ENCODE peak calls at places on chromosomes 5 and 9, in four cellular contexts. Q is Panc1, F is cardiac muscle cell, N is fibroblast of mammary gland. X is an unnamed sample.

GRCh38 chr9:38145526-38146053 is 76.6 kb upstream of the SHB start:
- DNase-seq in Q (no peak), F (no peak), N (no peak), X (no peak)

GRCh38 chr5:72000707-72001106 is 106.6 kb upstream of the MAP1B start:
- DNase-seq in Q (no peak), F (no peak), N (no peak), X (no peak)

GRCh38 chr5:136166909-136167308 is 26.1 kb downstream of the SMIM32 start:
- DNase-seq in Q (no peak), F (no peak), N (no peak), X (no peak)

GRCh38 chr5:72363146-72363802 is 43.1 kb downstream of the PTCD2 start:
- DNase-seq in Q (no peak), F (no peak), N (peak; percentile 81), X (peak; percentile 80)

GRCh38 chr9:91659529-91660294 is 236.1 kb upstream of the NFIL3 start:
- DNase-seq in Q (no peak), F (peak; percentile 45), N (peak; percentile 28), X (no peak)

GRCh38 chr9:79264511-79265448 is 307.0 kb upstream of the TLE4 start:
- DNase-seq in Q (no peak), F (no peak), N (no peak), X (no peak)

GRCh38 chr5:5150667-5151066 is 10.5 kb downstream of the ADAMTS16 start:
- DNase-seq in Q (no peak), F (no peak), N (no peak), X (no peak)

GRCh38 chr5:110544603-110545002 is 181.9 kb downstream of the TMEM232 start:
- DNase-seq in Q (no peak), F (no peak), N (no peak), X (no peak)

GRCh38 chr5:138186002-138186447 is 7.1 kb downstream of the KIF20A start:
- DNase-seq in Q (no peak), F (no peak), N (no peak), X (no peak)

GRCh38 chr5:96933764-96934163 is 2.1 kb upstream of the LNPEP start:
- DNase-seq in Q (no peak), F (no peak), N (no peak), X (no peak)

GRCh38 chr5:88792144-88792840 is 90.7 kb downstream of the MEF2C start:
- DNase-seq in Q (no peak), F (no peak), N (peak; percentile 48), X (no peak)

GRCh38 chr5:75037106-75037505 is 15.3 kb downstream of the GCNT4 start:
- DNase-seq in Q (no peak), F (no peak), N (peak; percentile 83), X (peak; percentile 77)

DNA sequence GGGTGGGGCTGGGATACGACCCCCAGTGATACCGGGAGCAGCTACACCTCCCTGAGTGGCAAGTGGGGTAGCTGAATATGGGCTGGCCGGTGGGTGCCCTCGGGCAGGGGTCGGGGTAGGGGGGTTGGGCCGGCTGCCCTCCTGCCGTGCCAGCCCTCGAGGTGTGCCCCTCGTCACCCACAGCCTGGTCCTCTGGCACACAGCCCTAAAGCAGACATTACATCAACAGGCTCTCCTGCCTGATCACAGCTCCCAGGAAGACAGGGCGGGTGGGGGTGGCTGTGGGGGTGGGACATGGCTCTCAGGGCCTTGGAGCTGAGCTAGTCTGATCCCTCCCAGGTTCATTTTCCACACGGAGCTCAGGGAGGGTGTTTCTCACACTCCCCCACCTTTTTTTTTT is 23.2 kb downstream of the FBXW5 start:
- DNase-seq in Q (no peak), F (no peak), N (no peak), X (no peak)
- H3K4me3 ChIP-seq in Q (no peak overlapping the region), F (no peak overlapping the region), N (no peak overlapping the region), X (no peak overlapping the region)

DNA sequence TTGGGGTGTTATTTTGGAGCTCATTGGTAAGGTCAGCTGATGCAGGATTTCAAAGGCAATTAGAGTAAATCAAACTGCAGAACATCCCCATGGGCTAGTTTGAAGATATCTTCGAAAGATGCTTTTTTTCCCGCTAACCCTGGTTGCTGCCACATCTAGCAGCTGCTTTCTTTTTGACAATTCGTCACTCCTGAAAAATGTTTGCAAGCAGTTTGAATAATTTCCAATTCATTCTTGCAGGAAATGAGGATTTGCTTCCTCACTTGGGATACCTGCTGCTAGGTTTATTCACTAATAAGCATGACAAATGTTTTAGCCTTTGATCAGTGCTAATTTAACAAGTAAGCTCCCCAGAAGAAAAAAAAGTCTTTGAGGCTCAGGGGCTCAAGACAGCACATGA is 649.6 kb upstream of the RORB start:
- DNase-seq in Q (no peak), F (no peak), N (no peak), X (no peak)
- H3K4me3 ChIP-seq in Q (no peak overlapping the region), F (no peak overlapping the region), N (no peak overlapping the region), X (no peak overlapping the region)

GRCh38 chr5:107805819-107806218 is 135.1 kb upstream of the EFNA5 start:
- DNase-seq in Q (no peak), F (no peak), N (no peak), X (no peak)
- H3K4me3 ChIP-seq in Q (no peak overlapping the region), F (no peak overlapping the region), N (no peak overlapping the region), X (no peak overlapping the region)

GRCh38 chr5:59807806-59808205 is 85.7 kb downstream of the PDE4D start:
- DNase-seq in Q (no peak), F (no peak), N (no peak), X (no peak)

GRCh38 chr5:59813761-59814562 is 79.6 kb downstream of the PDE4D start:
- DNase-seq in Q (peak; percentile 55), F (peak; percentile 63), N (peak; percentile 68), X (no peak)

GRCh38 chr5:59814563-59814872 is 79.0 kb downstream of the PDE4D start:
- DNase-seq in Q (no peak), F (no peak), N (no peak), X (no peak)

DNA sequence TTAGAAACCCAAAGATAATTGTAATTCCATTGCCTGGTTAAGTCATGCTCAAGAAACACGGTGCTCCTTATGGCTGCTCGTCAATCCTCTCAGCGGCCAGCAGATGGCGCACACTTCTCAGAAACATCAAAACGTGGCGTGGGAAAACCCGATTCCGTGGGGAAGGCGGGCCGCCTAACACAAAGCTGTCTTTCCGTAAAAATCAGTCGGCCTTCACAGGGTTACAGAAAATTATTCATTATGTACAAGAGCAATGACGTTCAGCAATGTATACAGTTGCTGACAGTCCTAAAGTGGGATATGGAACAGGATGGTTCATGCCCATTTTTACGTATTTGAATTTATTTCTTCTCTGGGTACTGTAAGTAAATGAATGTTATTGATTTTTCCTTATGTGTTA is 83.5 kb downstream of the PDE4D start:
- DNase-seq in Q (no peak), F (peak; percentile 70), N (peak; percentile 73), X (no peak)
- H3K4me3 ChIP-seq in Q (no peak overlapping the region), F (no peak overlapping the region), N (no peak overlapping the region), X (no peak overlapping the region)

GRCh38 chr9:131272212-131272611 is 4.1 kb downstream of the FAM78A start:
- DNase-seq in Q (no peak), F (no peak), N (no peak), X (no peak)

GRCh38 chr9:131273146-131273545 is 3.2 kb downstream of the FAM78A start:
- DNase-seq in Q (no peak), F (no peak), N (no peak), X (no peak)

GRCh38 chr9:131273791-131274673 is 2.3 kb downstream of the FAM78A start:
- DNase-seq in Q (no peak), F (no peak), N (no peak), X (no peak)

GRCh38 chr9:131270171-131271015 is 5.9 kb downstream of the FAM78A start:
- DNase-seq in Q (no peak), F (no peak), N (no peak), X (no peak)

GRCh38 chr9:131271506-131271931 is 4.8 kb downstream of the FAM78A start:
- DNase-seq in Q (no peak), F (no peak), N (no peak), X (no peak)
- H3K4me3 ChIP-seq in Q (no peak overlapping the region), F (no peak overlapping the region), N (no peak overlapping the region), X (no peak overlapping the region)

GRCh38 chr5:14036514-14036913 is 92.0 kb upstream of the DNAH5 start:
- DNase-seq in Q (no peak), F (no peak), N (peak; percentile 65), X (no peak)

GRCh38 chr5:14038341-14038959 is 94.0 kb upstream of the DNAH5 start:
- DNase-seq in Q (peak; percentile 88), F (no peak), N (peak; percentile 98), X (no peak)

GRCh38 chr5:14034991-14035390 is 90.5 kb upstream of the DNAH5 start:
- DNase-seq in Q (no peak), F (no peak), N (no peak), X (no peak)

GRCh38 chr5:14036947-14037346 is 92.5 kb upstream of the DNAH5 start:
- DNase-seq in Q (peak; percentile 65), F (no peak), N (peak; percentile 36), X (no peak)

DNA sequence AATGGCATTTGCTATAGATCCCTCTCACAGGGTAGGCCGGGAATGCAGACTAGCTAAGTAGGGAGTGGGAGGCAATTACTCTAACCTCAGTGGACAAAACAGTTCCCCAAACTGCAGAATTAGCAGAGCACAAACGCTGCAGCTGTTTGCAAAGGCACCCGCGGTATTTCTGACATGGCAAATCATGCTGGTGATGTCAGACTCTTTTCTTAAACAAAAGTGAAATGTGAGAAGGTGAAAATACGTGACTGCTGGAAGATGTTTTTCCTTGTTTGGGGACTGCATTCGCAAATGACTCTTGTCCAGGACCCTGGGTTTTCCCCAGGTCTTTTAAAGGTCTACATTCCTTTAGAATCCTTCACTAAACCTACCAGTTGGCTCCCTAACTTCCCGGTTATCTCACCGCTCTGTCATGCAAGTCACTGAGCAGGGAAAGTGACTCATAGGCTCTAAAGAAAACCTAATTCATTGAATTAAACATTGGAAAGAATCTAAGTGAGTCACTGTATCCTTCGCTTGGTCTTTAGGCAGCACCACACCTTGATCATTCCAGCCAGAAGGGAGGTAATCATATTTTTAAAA is 91.5 kb upstream of the DNAH5 start:
- DNase-seq in Q (peak; percentile 99), F (peak; percentile 59), N (peak; percentile 98), X (peak; percentile 97)
- H3K4me3 ChIP-seq in Q (peak overlapping the region; percentile 10), F (no peak overlapping the region), N (peak overlapping the region; percentile 12), X (peak overlapping the region; percentile 60)

GRCh38 chr9:107484117-107484723 is 5.3 kb downstream of the KLF4 start:
- DNase-seq in Q (no peak), F (peak; percentile 66), N (peak; percentile 86), X (no peak)

GRCh38 chr9:107487521-107488399 is 1.8 kb downstream of the KLF4 start:
- DNase-seq in Q (no peak), F (peak; percentile 76), N (peak; percentile 48), X (no peak)

GRCh38 chr9:107486674-107487520 is 2.7 kb downstream of the KLF4 start:
- DNase-seq in Q (no peak), F (no peak), N (peak; percentile 12), X (no peak)

GRCh38 chr9:107483666-107484065 is 5.9 kb downstream of the KLF4 start:
- DNase-seq in Q (no peak), F (no peak), N (peak; percentile 30), X (no peak)

GRCh38 chr9:107485451-107486043 is 4.0 kb downstream of the KLF4 start:
- DNase-seq in Q (no peak), F (no peak), N (peak; percentile 66), X (no peak)
- H3K4me3 ChIP-seq in Q (no peak overlapping the region), F (no peak overlapping the region), N (peak overlapping the region; percentile 19), X (peak overlapping the region; percentile 93)

DNA sequence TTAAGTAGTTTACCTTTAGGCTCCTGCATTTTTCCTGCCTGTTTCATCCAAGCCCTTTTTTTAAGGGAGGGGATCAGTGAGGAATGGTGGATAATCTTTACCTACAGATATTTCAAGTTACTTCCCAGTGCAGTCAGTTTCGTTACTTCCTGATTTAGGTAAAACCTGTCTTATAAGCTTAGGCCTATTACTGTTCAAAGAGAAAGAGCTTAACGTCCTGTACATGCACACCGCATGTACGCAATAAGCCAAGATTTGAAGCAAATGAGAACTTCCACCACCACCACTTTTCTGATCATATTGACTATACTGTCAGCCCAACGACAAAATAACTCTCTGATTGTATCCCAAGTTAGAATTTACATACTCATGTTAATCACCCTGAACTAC is 5.2 kb downstream of the NFIB start:
- DNase-seq in Q (no peak), F (no peak), N (no peak), X (no peak)
- H3K4me3 ChIP-seq in Q (no peak overlapping the region), F (no peak overlapping the region), N (no peak overlapping the region), X (peak overlapping the region; percentile 16)

X was measured in keratinocyte.